ENCODE peak calls at places on chromosomes 11 and 22, in ten cellular contexts. F is brain microvascular endothelial cell, L is right atrium auricular region, Z is nephron progenitor cell, U is tibial artery, W is AG09319, C is astrocyte of the cerebellum, V is RWPE1, B is epithelial cell of proximal tubule, O is pancreas. I is an unnamed sample.

GRCh38 chr11:72607101-72607468 is 67.1 kb downstream of the PDE2A start:
- DNase-seq in B (no peak), Z (no peak), V (no peak), L (no peak), U (no peak), W (no peak), O (no peak), F (no peak), C (no peak), I (no peak)

GRCh38 chr11:5364214-5364613 is 12.9 kb downstream of the OR51B6 start:
- DNase-seq in Z (no peak), C (peak; percentile 19), F (peak; percentile 93), B (peak; percentile 15), V (no peak), W (no peak), O (no peak), U (no peak), L (no peak), I (no peak)

GRCh38 chr11:128716661-128717210 is 22.9 kb downstream of the FLI1 start:
- DNase-seq in Z (no peak), U (no peak), F (peak; percentile 53), V (no peak), L (no peak), C (no peak), B (no peak), W (no peak), O (no peak), I (no peak)

GRCh38 chr11:18012314-18012905 is 437 bp downstream of the SERGEF start:
- DNase-seq in C (no peak), F (no peak), U (peak; percentile 70), W (no peak), Z (no peak), O (no peak), L (peak; percentile 59), B (no peak), V (peak; percentile 18), I (no peak)

GRCh38 chr11:86814775-86815174 is 14.4 kb downstream of the PRSS23 start:
- DNase-seq in Z (no peak), U (no peak), L (no peak), B (no peak), V (no peak), F (no peak), W (no peak), C (no peak), O (no peak), I (no peak)

GRCh38 chr11:116136987-116137674 is 632.9 kb upstream of the CADM1 start:
- DNase-seq in W (no peak), L (peak; percentile 42), O (no peak), B (no peak), C (no peak), Z (no peak), V (no peak), F (no peak), U (no peak), I (no peak)

GRCh38 chr22:49973018-49973965 is 12.7 kb downstream of the PIM3 start:
- DNase-seq in C (no peak), U (peak; percentile 13), B (no peak), V (no peak), W (no peak), O (no peak), Z (no peak), F (no peak), L (no peak), I (no peak)

GRCh38 chr11:75240381-75241035 is at the start of gene TPBGL:
- DNase-seq in W (no peak), U (peak; percentile 55), F (no peak), C (no peak), O (no peak), L (no peak), B (no peak), Z (peak; percentile 58), V (no peak), I (peak; percentile 40)

GRCh38 chr11:66842896-66843775 is at the start of gene RCE1:
- DNase-seq in U (peak; percentile 94), O (peak; percentile 94), Z (peak; percentile 95), L (peak; percentile 86), V (peak; percentile 93), B (no peak), F (peak; percentile 74), W (peak; percentile 56), C (peak; percentile 66), I (peak; percentile 87)

GRCh38 chr11:45843158-45843924 is 3.9 kb upstream of the CRY2 start:
- DNase-seq in F (peak; percentile 95), U (peak; percentile 96), V (peak; percentile 87), C (peak; percentile 68), W (peak; percentile 67), O (peak; percentile 92), B (peak; percentile 66), Z (peak; percentile 88), L (peak; percentile 97), I (peak; percentile 84)

GRCh38 chr11:76327756-76328388 is 53.1 kb downstream of the THAP12 start:
- DNase-seq in F (no peak), B (no peak), Z (no peak), U (peak; percentile 46), C (no peak), L (no peak), V (no peak), W (no peak), O (no peak), I (no peak)

GRCh38 chr22:38859581-38860290 is 12.3 kb downstream of the CBX6 start:
- DNase-seq in U (no peak), O (no peak), Z (no peak), L (no peak), F (no peak), B (no peak), V (no peak), C (no peak), W (no peak), I (peak; percentile 43)

GRCh38 chr22:38860291-38861169 is 11.5 kb downstream of the CBX6 start:
- DNase-seq in L (no peak), Z (no peak), V (no peak), C (no peak), B (no peak), W (no peak), F (no peak), U (peak; percentile 42), O (no peak), I (peak; percentile 44)

GRCh38 chr22:38861927-38862326 is 10.1 kb downstream of the CBX6 start:
- DNase-seq in W (no peak), B (no peak), L (no peak), Z (no peak), U (peak; percentile 50), V (no peak), O (no peak), F (no peak), C (no peak), I (peak; percentile 31)

GRCh38 chr22:38861170-38861874 is 10.7 kb downstream of the CBX6 start:
- DNase-seq in B (no peak), F (no peak), O (no peak), V (no peak), U (peak; percentile 60), C (no peak), W (no peak), Z (no peak), L (no peak), I (peak; percentile 9)

DNA sequence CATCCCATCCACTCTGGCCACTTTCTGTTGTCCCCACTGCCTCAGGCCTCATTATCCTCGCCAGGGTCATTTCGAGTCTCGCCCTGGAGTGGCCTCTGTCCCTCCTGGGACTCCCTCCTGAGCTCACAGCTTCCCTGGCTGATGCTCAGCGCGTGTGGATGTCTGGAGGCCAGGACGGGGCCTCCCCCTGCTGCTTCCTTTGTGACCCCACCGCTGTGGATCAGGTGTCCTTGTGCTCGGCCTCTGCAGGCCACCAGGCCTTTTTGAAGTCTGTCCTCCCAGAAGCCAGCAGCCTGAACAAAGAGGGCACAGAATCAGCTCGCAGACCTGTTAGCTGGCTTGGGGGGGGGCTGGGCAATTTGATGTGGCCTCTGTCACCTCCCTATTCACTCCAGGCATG is 13.5 kb downstream of the CBX6 start:
- DNase-seq in B (no peak), C (no peak), Z (no peak), F (no peak), V (no peak), O (no peak), W (no peak), U (no peak), L (no peak), I (peak; percentile 21)
- TF ChIP-seq CTCF in B (no peak), C (no peak), Z (no peak), F (no peak), V (no peak), O (no peak), W (no peak), U (no peak), L (no peak), I (no peak)

GRCh38 chr11:102395720-102396358 is 48.8 kb downstream of the BIRC2 start:
- DNase-seq in C (no peak), W (no peak), V (no peak), L (no peak), F (no peak), B (no peak), O (no peak), Z (no peak), U (no peak), I (no peak)
- TF ChIP-seq CTCF in C (no peak), W (no peak), V (no peak), L (no peak), F (no peak), B (no peak), O (no peak), Z (no peak), U (no peak), I (no peak)

GRCh38 chr11:79441159-79441875 is 487 bp upstream of the TENM4 start:
- DNase-seq in F (no peak), W (no peak), B (no peak), O (no peak), V (no peak), C (no peak), L (no peak), U (no peak), Z (peak; percentile 35), I (peak; percentile 46)
- TF ChIP-seq CTCF in F (peak; percentile 21), W (no peak), B (no peak), O (no peak), V (peak; percentile 48), C (no peak), L (no peak), U (no peak), Z (peak; percentile 3), I (no peak)

GRCh38 chr22:44728761-44729261 is 23.6 kb upstream of the ARHGAP8 start:
- DNase-seq in B (no peak), W (no peak), Z (no peak), C (no peak), L (peak; percentile 68), U (no peak), V (no peak), F (no peak), O (no peak), I (no peak)

GRCh38 chr22:44730034-44730433 is 22.3 kb upstream of the ARHGAP8 start:
- DNase-seq in V (no peak), C (no peak), U (no peak), F (no peak), L (no peak), W (no peak), Z (no peak), O (no peak), B (no peak), I (no peak)

GRCh38 chr22:44730490-44731356 is 21.7 kb upstream of the ARHGAP8 start:
- DNase-seq in U (no peak), C (no peak), Z (no peak), L (no peak), O (no peak), B (no peak), W (no peak), V (no peak), F (no peak), I (no peak)

GRCh38 chr22:44727709-44728108 is 24.7 kb upstream of the ARHGAP8 start:
- DNase-seq in O (no peak), L (no peak), B (no peak), W (no peak), F (no peak), Z (no peak), V (no peak), U (no peak), C (no peak), I (no peak)

GRCh38 chr22:44729391-44730012 is 22.9 kb upstream of the ARHGAP8 start:
- DNase-seq in B (no peak), O (no peak), Z (no peak), V (no peak), L (no peak), C (peak; percentile 23), F (peak; percentile 35), W (peak; percentile 15), U (no peak), I (no peak)
- TF ChIP-seq CTCF in B (no peak), O (no peak), Z (no peak), V (no peak), L (no peak), C (peak; percentile 43), F (peak; percentile 68), W (peak; percentile 35), U (no peak), I (no peak)